ENCODE peak calls at places on chromosomes 1 and 21, in eight cellular contexts. One of them, this sample, is unnamed.

GRCh38 chr1:39919545-39919944 is 17.8 kb upstream of the MYCL start:
- DNase-seq in brain microvascular endothelial cell: peak
- DNase-seq in OCI-LY7: peak
- DNase-seq in heart right ventricle: no peak
- DNase-seq in A549: peak
- DNase-seq in hepatocyte: peak
- DNase-seq in HL-60: no peak
- DNase-seq in GM23338: peak
- DNase-seq in this sample: no peak

GRCh38 chr1:205396972-205397616 is 24.8 kb downstream of the LEMD1 start:
- DNase-seq in brain microvascular endothelial cell: peak
- DNase-seq in OCI-LY7: peak
- DNase-seq in heart right ventricle: peak
- DNase-seq in A549: peak
- DNase-seq in hepatocyte: peak
- DNase-seq in HL-60: peak
- DNase-seq in GM23338: peak
- DNase-seq in this sample: no peak

GRCh38 chr1:67459068-67459467 is 28.9 kb upstream of the SERBP1 start:
- DNase-seq in brain microvascular endothelial cell: no peak
- DNase-seq in OCI-LY7: no peak
- DNase-seq in heart right ventricle: no peak
- DNase-seq in A549: no peak
- DNase-seq in hepatocyte: no peak
- DNase-seq in HL-60: no peak
- DNase-seq in GM23338: peak
- DNase-seq in this sample: no peak

GRCh38 chr1:47940779-47941178 is 56.4 kb downstream of the TRABD2B start:
- DNase-seq in brain microvascular endothelial cell: peak
- DNase-seq in OCI-LY7: no peak
- DNase-seq in heart right ventricle: no peak
- DNase-seq in A549: no peak
- DNase-seq in hepatocyte: no peak
- DNase-seq in HL-60: no peak
- DNase-seq in GM23338: no peak
- DNase-seq in this sample: no peak

GRCh38 chr1:15330028-15330427 is 79.7 kb upstream of the EFHD2 start:
- DNase-seq in brain microvascular endothelial cell: no peak
- DNase-seq in OCI-LY7: no peak
- DNase-seq in heart right ventricle: no peak
- DNase-seq in A549: no peak
- DNase-seq in hepatocyte: no peak
- DNase-seq in HL-60: no peak
- DNase-seq in GM23338: no peak
- DNase-seq in this sample: no peak

GRCh38 chr1:116337398-116337797 is 35.6 kb upstream of the ATP1A1 start:
- DNase-seq in brain microvascular endothelial cell: no peak
- DNase-seq in OCI-LY7: no peak
- DNase-seq in heart right ventricle: no peak
- DNase-seq in A549: no peak
- DNase-seq in hepatocyte: no peak
- DNase-seq in HL-60: no peak
- DNase-seq in GM23338: no peak
- DNase-seq in this sample: no peak

GRCh38 chr1:21933397-21934248 is 3.5 kb downstream of the HSPG2 start:
- DNase-seq in brain microvascular endothelial cell: no peak
- DNase-seq in OCI-LY7: no peak
- DNase-seq in heart right ventricle: peak
- DNase-seq in A549: no peak
- DNase-seq in hepatocyte: peak
- DNase-seq in HL-60: no peak
- DNase-seq in GM23338: peak
- DNase-seq in this sample: no peak

GRCh38 chr1:181743878-181744312 is 260.6 kb downstream of the CACNA1E start:
- DNase-seq in brain microvascular endothelial cell: peak
- DNase-seq in OCI-LY7: no peak
- DNase-seq in heart right ventricle: no peak
- DNase-seq in A549: no peak
- DNase-seq in hepatocyte: no peak
- DNase-seq in HL-60: no peak
- DNase-seq in GM23338: no peak
- DNase-seq in this sample: no peak

GRCh38 chr1:211323156-211324063 is 3.2 kb upstream of the TRAF5 start:
- DNase-seq in brain microvascular endothelial cell: peak
- DNase-seq in OCI-LY7: peak
- DNase-seq in heart right ventricle: peak
- DNase-seq in A549: peak
- DNase-seq in hepatocyte: peak
- DNase-seq in HL-60: no peak
- DNase-seq in GM23338: peak
- DNase-seq in this sample: no peak

GRCh38 chr21:24895885-24896734 is 711.2 kb downstream of the MRPL39 start:
- DNase-seq in brain microvascular endothelial cell: no peak
- DNase-seq in OCI-LY7: no peak
- DNase-seq in heart right ventricle: no peak
- DNase-seq in A549: no peak
- DNase-seq in hepatocyte: peak
- DNase-seq in HL-60: no peak
- DNase-seq in GM23338: peak
- DNase-seq in this sample: no peak

DNA sequence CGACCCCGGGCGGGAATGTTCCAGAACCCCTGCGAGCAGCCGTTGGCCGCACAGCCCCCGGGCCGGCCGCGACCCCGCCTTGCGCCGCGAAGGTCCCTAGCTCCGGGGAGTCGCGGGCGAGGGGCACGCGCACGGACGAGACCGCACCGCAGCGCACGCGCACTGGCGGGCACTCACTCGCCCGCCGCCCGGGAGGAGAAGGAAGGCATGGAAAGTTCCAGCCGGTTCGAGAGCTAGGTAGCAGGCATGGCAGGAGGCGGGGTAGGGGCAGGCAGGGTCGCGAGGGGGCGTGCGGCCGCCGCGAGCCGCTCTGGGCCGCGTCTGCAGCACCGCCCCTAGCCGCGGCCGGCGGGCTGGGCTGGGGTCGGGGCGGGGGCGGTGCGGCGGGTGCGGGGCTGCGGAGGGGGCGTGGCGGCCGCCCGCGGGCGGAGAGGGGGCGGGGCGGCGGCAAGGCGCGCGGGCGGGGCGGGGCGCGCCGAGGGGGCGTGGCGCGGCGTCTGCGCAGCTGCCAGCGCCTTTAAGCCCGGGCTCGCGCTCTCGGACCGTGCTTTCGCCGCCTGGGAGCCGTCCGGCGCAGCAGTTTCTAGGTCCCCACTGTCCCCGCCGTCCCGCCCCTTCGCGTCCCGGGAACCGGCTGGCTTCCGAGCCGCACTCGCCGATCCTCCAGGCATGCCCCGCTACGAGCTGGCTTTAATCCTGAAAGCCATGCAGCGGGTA is at the start of the genes MRPS6 and SLC5A3:
- DNase-seq in brain microvascular endothelial cell: peak
- DNase-seq in OCI-LY7: peak
- DNase-seq in heart right ventricle: peak
- DNase-seq in A549: peak
- DNase-seq in hepatocyte: peak
- DNase-seq in HL-60: peak
- DNase-seq in GM23338: peak
- DNase-seq in this sample: no peak
- TF ChIP-seq CTCF in brain microvascular endothelial cell: no peak
- TF ChIP-seq CTCF in OCI-LY7: no peak
- TF ChIP-seq CTCF in heart right ventricle: peak
- TF ChIP-seq CTCF in A549: no peak
- TF ChIP-seq CTCF in hepatocyte: peak
- TF ChIP-seq CTCF in HL-60: no peak
- TF ChIP-seq CTCF in GM23338: peak
- TF ChIP-seq CTCF in this sample: no peak

DNA sequence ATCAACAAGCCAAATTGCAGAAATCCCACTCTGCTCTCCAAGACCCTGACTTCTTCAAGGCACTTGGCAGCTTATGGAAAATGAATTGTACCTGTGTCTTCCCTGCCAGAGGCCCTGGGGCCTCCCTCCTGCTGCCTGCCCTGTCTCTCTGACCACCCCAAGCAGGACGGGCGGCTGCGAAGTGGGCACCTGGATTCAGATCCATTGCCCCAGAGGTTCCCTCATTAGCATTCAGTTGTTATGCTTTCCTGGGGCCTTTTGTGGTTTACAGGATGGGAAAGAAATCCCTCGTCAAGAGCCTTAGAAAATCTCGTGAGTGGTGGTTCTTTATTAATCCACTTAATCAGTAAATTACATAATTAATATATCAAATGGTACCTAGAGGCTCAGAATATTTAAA is 179.3 kb downstream of the TNR start:
- DNase-seq in brain microvascular endothelial cell: no peak
- DNase-seq in OCI-LY7: no peak
- DNase-seq in heart right ventricle: no peak
- DNase-seq in A549: no peak
- DNase-seq in hepatocyte: no peak
- DNase-seq in HL-60: no peak
- DNase-seq in GM23338: peak
- DNase-seq in this sample: no peak
- H3K4me3 ChIP-seq in brain microvascular endothelial cell: no peak
- H3K4me3 ChIP-seq in OCI-LY7: no peak
- H3K4me3 ChIP-seq in heart right ventricle: no peak
- H3K4me3 ChIP-seq in A549: no peak
- H3K4me3 ChIP-seq in hepatocyte: no peak
- H3K4me3 ChIP-seq in HL-60: no peak
- H3K4me3 ChIP-seq in GM23338: peak
- H3K4me3 ChIP-seq in this sample: no peak

GRCh38 chr1:981491-981954 is 370 bp downstream of the PERM1 start:
- DNase-seq in brain microvascular endothelial cell: no peak
- DNase-seq in OCI-LY7: no peak
- DNase-seq in heart right ventricle: no peak
- DNase-seq in A549: no peak
- DNase-seq in hepatocyte: no peak
- DNase-seq in HL-60: no peak
- DNase-seq in GM23338: no peak
- DNase-seq in this sample: no peak
- TF ChIP-seq CTCF in brain microvascular endothelial cell: no peak
- TF ChIP-seq CTCF in OCI-LY7: no peak
- TF ChIP-seq CTCF in heart right ventricle: no peak
- TF ChIP-seq CTCF in A549: no peak
- TF ChIP-seq CTCF in hepatocyte: no peak
- TF ChIP-seq CTCF in HL-60: no peak
- TF ChIP-seq CTCF in GM23338: no peak
- TF ChIP-seq CTCF in this sample: no peak

GRCh38 chr1:51516639-51517158 is 2.4 kb downstream of the EPS15 start:
- DNase-seq in brain microvascular endothelial cell: peak
- DNase-seq in OCI-LY7: no peak
- DNase-seq in heart right ventricle: no peak
- DNase-seq in A549: no peak
- DNase-seq in hepatocyte: no peak
- DNase-seq in HL-60: no peak
- DNase-seq in GM23338: no peak
- DNase-seq in this sample: no peak

GRCh38 chr1:51514733-51515132 is 4.3 kb downstream of the EPS15 start:
- DNase-seq in brain microvascular endothelial cell: no peak
- DNase-seq in OCI-LY7: no peak
- DNase-seq in heart right ventricle: no peak
- DNase-seq in A549: no peak
- DNase-seq in hepatocyte: no peak
- DNase-seq in HL-60: no peak
- DNase-seq in GM23338: no peak
- DNase-seq in this sample: no peak

GRCh38 chr1:51517361-51518032 is 1.6 kb downstream of the EPS15 start:
- DNase-seq in brain microvascular endothelial cell: no peak
- DNase-seq in OCI-LY7: peak
- DNase-seq in heart right ventricle: no peak
- DNase-seq in A549: peak
- DNase-seq in hepatocyte: no peak
- DNase-seq in HL-60: no peak
- DNase-seq in GM23338: no peak
- DNase-seq in this sample: no peak

GRCh38 chr1:51515312-51515960 is 3.6 kb downstream of the EPS15 start:
- DNase-seq in brain microvascular endothelial cell: no peak
- DNase-seq in OCI-LY7: no peak
- DNase-seq in heart right ventricle: no peak
- DNase-seq in A549: no peak
- DNase-seq in hepatocyte: no peak
- DNase-seq in HL-60: no peak
- DNase-seq in GM23338: no peak
- DNase-seq in this sample: no peak

GRCh38 chr1:51515982-51516638 is 3.0 kb downstream of the EPS15 start:
- DNase-seq in brain microvascular endothelial cell: no peak
- DNase-seq in OCI-LY7: no peak
- DNase-seq in heart right ventricle: no peak
- DNase-seq in A549: no peak
- DNase-seq in hepatocyte: no peak
- DNase-seq in HL-60: no peak
- DNase-seq in GM23338: no peak
- DNase-seq in this sample: no peak
- H3K4me3 ChIP-seq in brain microvascular endothelial cell: no peak
- H3K4me3 ChIP-seq in OCI-LY7: peak
- H3K4me3 ChIP-seq in heart right ventricle: peak
- H3K4me3 ChIP-seq in A549: no peak
- H3K4me3 ChIP-seq in hepatocyte: no peak
- H3K4me3 ChIP-seq in HL-60: no peak
- H3K4me3 ChIP-seq in GM23338: no peak
- H3K4me3 ChIP-seq in this sample: no peak

DNA sequence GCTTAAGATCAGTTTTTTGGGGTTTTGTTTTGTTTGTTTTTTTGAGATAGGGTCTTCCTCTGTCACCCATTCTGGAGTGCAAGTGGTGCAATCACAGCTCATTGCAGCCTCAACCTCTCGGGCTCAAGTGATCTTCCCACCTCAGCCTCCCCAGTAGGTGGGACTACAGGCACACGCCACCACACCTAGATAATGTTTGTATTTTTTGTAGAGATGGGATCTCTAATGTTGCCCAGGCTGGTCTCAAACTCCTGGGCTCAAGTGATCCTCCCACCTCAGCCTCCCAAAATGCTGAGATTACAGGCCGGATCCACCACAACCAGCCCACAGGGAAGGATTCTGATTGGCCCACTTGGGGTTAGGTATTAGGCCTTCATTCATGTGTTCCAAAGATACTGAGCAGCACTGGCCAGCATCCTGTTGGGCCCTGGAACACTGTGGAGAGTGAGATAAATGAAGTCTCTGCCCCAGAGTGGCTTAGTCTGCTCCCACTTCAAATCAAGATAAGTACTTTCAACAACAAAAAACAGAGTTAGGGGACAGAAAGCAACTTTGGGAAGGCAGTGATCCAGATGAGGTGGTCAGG is 54.7 kb downstream of the PTP4A2 start:
- DNase-seq in brain microvascular endothelial cell: no peak
- DNase-seq in OCI-LY7: no peak
- DNase-seq in heart right ventricle: no peak
- DNase-seq in A549: no peak
- DNase-seq in hepatocyte: no peak
- DNase-seq in HL-60: no peak
- DNase-seq in GM23338: no peak
- DNase-seq in this sample: no peak
- TF ChIP-seq CTCF in brain microvascular endothelial cell: no peak
- TF ChIP-seq CTCF in OCI-LY7: no peak
- TF ChIP-seq CTCF in heart right ventricle: no peak
- TF ChIP-seq CTCF in A549: no peak
- TF ChIP-seq CTCF in hepatocyte: no peak
- TF ChIP-seq CTCF in HL-60: no peak
- TF ChIP-seq CTCF in GM23338: peak
- TF ChIP-seq CTCF in this sample: no peak

This sample was measured in AG04449.